ENCODE peak calls at places on chromosomes 4 and X, in six cellular contexts. S is H1, A is suprapubic skin, C is HCT116, G is A549, V is right lobe of liver. M is an unnamed sample.

GRCh38 chr4:25859429-25860148 is 3.2 kb downstream of the SEL1L3 start:
- DNase-seq in S (no peak), A (no peak), C (no peak), G (no peak), V (no peak), M (no peak)

GRCh38 chr4:187357045-187357643 is 633.5 kb upstream of the FAT1 start:
- DNase-seq in S (no peak), A (no peak), C (no peak), G (no peak), V (no peak), M (no peak)

GRCh38 chr4:151541438-151542071 is 132.6 kb downstream of the FHIP1A start:
- DNase-seq in S (no peak), A (no peak), C (peak), G (no peak), V (no peak), M (peak)

GRCh38 chr4:108060164-108060563 is 70.5 kb downstream of the HADH start:
- DNase-seq in S (no peak), A (no peak), C (peak), G (peak), V (no peak), M (no peak)

GRCh38 chr4:128353791-128354190 is 66.2 kb upstream of the PGRMC2 start:
- DNase-seq in S (no peak), A (no peak), C (no peak), G (no peak), V (no peak), M (no peak)

GRCh38 chr4:159171287-159171686 is 68.4 kb downstream of the RAPGEF2 start:
- DNase-seq in S (no peak), A (no peak), C (no peak), G (no peak), V (no peak), M (no peak)

GRCh38 chrX:82648062-82648461 is 860.0 kb upstream of the POU3F4 start:
- DNase-seq in S (no peak), A (no peak), C (no peak), G (no peak), V (no peak), M (no peak)

GRCh38 chr4:121096629-121097028 is 24.3 kb upstream of the NDNF start:
- DNase-seq in S (no peak), A (no peak), C (peak), G (no peak), V (no peak), M (no peak)

GRCh38 chr4:130722370-130722769 is 1626.4 kb downstream of the C4orf33 start:
- DNase-seq in S (peak), A (no peak), C (no peak), G (no peak), V (no peak), M (no peak)

GRCh38 chrX:103254921-103255455 is at the start of gene TCEAL8:
- DNase-seq in S (peak), A (peak), C (peak), G (peak), V (peak), M (peak)

GRCh38 chr4:88327669-88328068 is 43.3 kb upstream of the PPM1K start:
- DNase-seq in S (no peak), A (no peak), C (no peak), G (no peak), V (no peak), M (no peak)

GRCh38 chr4:103645991-103646390 is 73.8 kb downstream of the TACR3 start:
- DNase-seq in S (no peak), A (no peak), C (no peak), G (no peak), V (no peak), M (no peak)

GRCh38 chrX:49184294-49185061 is 1.7 kb downstream of the PRICKLE3 start:
- DNase-seq in S (peak), A (peak), C (peak), G (peak), V (no peak), M (peak)
- TF ChIP-seq POLR2A in S (no peak), A (no peak), C (peak), G (peak), V (no peak), M (no peak)

DNA sequence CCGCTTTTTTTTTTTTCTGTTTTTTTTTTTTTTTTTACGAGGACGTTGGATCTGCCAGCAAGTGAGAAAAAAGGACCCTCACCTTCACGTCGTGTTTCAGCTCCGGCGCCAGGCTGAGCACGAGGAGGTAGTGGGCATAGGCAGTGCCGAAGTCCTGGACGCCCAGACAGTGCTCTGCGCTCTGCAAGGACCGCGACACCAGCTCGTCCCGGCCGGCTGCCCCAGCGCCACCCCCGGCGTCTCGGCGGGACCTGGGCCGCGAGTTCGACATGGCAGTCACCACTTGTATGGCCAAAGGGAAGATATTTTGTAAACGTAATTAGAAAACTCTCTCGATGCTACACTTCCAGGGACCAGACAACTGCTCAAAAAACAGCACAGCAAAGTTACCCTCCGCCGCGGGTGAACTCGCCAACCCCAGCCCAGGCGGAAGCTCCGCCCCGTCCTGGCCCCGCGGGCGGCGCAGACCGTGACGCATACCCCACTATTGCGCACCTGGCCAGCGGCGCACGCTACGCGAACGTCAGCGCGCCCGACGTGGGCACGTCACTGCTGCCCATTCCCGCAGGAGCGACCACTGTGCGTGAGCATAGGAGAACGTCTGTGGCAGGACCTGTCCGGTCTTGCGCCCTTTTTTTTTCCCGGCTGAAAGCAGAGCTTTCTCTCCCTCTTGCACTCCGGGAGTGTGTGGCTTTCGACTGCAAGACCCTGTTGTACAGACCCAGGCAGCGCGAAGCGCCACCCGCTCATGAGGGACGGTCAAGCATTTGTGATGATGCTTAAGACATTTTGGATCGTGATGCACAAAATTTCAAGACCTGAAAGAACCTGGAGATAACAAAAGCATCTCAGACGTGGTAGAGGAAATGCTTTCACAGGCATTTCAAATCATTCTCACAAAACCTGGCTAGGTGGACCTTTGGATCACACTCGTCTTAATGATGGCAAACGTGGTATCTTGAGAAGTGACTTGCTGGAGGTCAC is at the start of gene PRMT9:
- DNase-seq in S (peak), A (peak), C (peak), G (peak), V (peak), M (peak)
- TF ChIP-seq CTCF in S (no peak), A (no peak), C (no peak), G (no peak), V (no peak), M (no peak)

GRCh38 chr4:992297-993110 is 700 bp downstream of the SLC26A1 start:
- DNase-seq in S (no peak), A (no peak), C (no peak), G (peak), V (peak), M (no peak)
- TF ChIP-seq POLR2A in S (no peak), A (no peak), C (no peak), G (no peak), V (peak), M (no peak)

DNA sequence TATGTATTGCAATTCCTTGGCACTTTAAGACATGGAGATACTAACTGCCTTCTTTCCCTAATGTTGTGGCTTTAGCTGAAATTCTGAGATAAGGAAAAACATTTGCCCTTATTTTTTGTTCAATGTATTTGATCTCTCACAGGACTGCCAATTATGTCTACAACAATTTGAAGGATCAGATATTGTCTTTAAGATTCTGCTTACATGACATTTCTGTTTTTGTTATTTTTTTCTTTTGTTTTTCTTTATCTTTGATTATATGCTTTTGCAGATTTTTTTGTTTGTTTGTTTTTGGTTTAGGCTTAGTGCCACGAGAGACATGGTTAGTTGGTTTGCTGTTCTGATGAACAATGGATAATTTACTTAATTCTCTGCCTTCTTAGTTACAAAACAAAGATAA is 303.3 kb downstream of the TECRL start:
- DNase-seq in S (no peak), A (no peak), C (no peak), G (no peak), V (no peak), M (no peak)
- TF ChIP-seq CTCF in S (no peak), A (no peak), C (no peak), G (no peak), V (no peak), M (no peak)

GRCh38 chr4:2796261-2797187 is 3.6 kb downstream of the SH3BP2 start:
- DNase-seq in S (no peak), A (peak), C (no peak), G (no peak), V (peak), M (peak)

GRCh38 chr4:2793920-2794706 is 1.2 kb downstream of the SH3BP2 start:
- DNase-seq in S (no peak), A (peak), C (no peak), G (no peak), V (peak), M (peak)

GRCh38 chr4:2795558-2796260 is 2.8 kb downstream of the SH3BP2 start:
- DNase-seq in S (no peak), A (peak), C (no peak), G (no peak), V (peak), M (peak)

GRCh38 chr4:2793578-2793919 is 664 bp downstream of the SH3BP2 start:
- DNase-seq in S (no peak), A (peak), C (peak), G (no peak), V (peak), M (peak)

DNA sequence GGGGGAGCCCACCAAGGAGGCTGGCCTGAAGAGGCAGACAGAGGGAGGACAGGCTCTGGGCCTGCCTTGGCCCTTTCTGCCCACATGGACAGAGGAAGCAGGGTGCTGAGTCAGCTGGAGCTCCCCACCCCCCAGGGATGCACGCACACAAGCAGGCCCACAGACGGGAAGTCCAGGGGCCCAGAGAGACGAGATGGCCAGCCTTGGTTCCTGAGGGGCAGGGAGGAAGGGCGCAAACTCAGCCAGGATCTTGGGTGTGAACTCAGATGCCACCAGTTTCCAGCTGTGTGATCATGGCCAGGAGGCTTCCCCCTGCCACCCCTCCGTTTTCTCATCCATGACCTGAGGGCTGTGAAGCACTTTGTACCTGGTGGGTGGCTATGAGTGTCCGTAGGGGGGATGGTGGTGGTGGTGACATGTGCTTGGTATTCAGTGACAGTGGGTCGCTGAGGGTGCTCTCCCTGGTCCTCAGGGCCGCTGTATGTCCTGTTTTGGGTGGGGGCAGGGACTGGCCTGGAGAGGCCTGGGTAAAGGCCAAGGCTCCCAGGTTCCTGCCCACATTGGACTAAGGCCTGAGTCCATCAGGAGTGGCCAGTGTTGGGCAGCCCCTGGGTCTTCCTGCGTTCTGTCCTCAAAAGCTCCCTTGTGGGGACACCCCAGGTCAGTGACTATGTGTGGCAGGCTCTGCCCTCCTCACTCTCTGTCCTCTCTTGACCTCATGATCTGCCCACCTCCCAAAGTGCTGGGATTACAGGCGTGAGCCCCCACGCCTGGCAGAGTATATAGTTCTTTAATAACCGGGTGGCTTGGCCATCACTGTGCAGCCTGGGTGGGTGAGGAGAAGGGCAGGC is 2.0 kb downstream of the SH3BP2 start:
- DNase-seq in S (no peak), A (peak), C (no peak), G (no peak), V (peak), M (peak)
- TF ChIP-seq POLR2A in S (no peak), A (no peak), C (no peak), G (no peak), V (no peak), M (no peak)

DNA sequence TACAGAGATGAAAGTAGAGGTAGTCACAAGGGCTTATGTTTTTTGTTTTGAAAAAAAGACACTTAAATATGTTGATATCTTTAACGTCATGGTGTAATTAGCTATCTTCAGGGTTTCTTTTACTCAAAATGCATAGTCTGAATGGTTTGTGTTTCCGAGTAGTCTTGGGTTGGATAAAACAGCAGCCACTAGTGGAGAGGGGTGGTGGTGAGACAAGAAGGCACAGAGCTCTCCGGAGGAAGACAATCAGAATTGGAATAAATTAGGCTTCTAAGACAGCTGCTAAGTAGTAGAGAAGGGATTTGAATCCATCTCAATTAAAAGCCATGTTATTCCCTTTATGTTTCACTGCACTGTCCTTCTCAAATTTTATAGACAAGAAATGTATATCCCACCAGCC is 240.4 kb upstream of the VEGFC start:
- DNase-seq in S (no peak), A (no peak), C (no peak), G (no peak), V (no peak), M (no peak)
- TF ChIP-seq CTCF in S (peak), A (no peak), C (peak), G (no peak), V (no peak), M (no peak)

GRCh38 chrX:96841325-96841724 is 42.4 kb upstream of the RPA4 start:
- DNase-seq in S (no peak), A (no peak), C (no peak), G (no peak), V (no peak), M (no peak)

GRCh38 chrX:96833333-96833732 is 50.4 kb upstream of the RPA4 start:
- DNase-seq in S (no peak), A (no peak), C (no peak), G (no peak), V (no peak), M (no peak)

GRCh38 chrX:96837808-96838207 is 45.9 kb upstream of the RPA4 start:
- DNase-seq in S (no peak), A (no peak), C (no peak), G (no peak), V (no peak), M (no peak)

GRCh38 chrX:96834137-96834536 is 49.6 kb upstream of the RPA4 start:
- DNase-seq in S (no peak), A (no peak), C (no peak), G (no peak), V (no peak), M (no peak)

DNA sequence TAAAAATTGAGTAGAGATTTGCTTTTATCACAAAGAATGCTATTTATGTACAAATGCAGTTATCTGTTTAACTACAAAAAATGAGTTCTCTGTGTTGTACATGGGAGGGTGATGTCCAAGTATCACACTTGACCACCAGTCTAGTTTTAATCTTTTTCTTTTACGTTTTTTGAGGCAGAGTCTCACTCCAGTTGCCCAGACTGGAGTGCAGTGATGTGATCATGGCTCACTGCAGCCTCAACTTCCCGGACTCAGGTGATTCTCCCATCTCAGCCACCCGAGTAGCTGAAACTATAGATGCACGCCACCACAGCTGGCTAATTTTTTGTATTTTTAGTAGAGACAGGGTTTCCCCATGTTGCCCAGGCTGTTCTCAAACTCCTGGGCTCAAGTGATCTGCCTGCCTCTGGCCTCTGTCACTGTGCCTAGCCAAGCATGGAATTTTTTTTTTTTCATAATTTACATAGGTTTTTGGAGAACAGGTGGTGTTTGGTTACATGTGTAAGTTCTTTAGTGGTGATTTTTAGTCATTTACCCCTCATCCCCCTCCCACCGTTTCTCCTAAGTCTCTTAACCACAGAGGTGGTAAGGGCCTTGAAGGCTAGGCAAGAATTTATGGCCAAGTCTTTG is 47.9 kb upstream of the RPA4 start:
- DNase-seq in S (no peak), A (no peak), C (no peak), G (no peak), V (no peak), M (no peak)
- TF ChIP-seq POLR2A in S (no peak), A (no peak), C (no peak), G (no peak), V (no peak), M (no peak)